ENCODE peak calls at places on chromosomes 2 and 18, in four cellular contexts. Z is mucosa of descending colon, U is GM23248, M is right lobe of liver. R is an unnamed sample. For H3K4me1 and H3K36me3, the result is how much of the 10 kb centered on the place peaks cover.

GRCh38 chr2:175308005-175308404 is 126.5 kb upstream of the ATP5MC3 start:
- DNase-seq in Z (no peak), U (no peak), M (no peak), R (no peak)

GRCh38 chr2:43174368-43175186 is 51.8 kb downstream of the ZFP36L2 start:
- DNase-seq in Z (peak), U (no peak), M (no peak), R (no peak)

GRCh38 chr2:108392029-108392428 is 14.3 kb downstream of the SULT1C4 start:
- DNase-seq in Z (no peak), U (no peak), M (no peak), R (no peak)

GRCh38 chr18:35024965-35025364 is 16.2 kb upstream of the MAPRE2 start:
- DNase-seq in Z (peak), U (peak), M (peak), R (peak)

GRCh38 chr2:217994776-217995274 is 8.0 kb downstream of the TNS1 start:
- DNase-seq in Z (no peak), U (peak), M (no peak), R (peak)

GRCh38 chr2:128986026-128986720 is 667.5 kb upstream of the HS6ST1 start:
- DNase-seq in Z (no peak), U (no peak), M (no peak), R (no peak)

GRCh38 chr2:118431188-118431562 is 342.9 kb downstream of the INSIG2 start:
- DNase-seq in Z (no peak), U (peak), M (no peak), R (no peak)

GRCh38 chr2:3476386-3477033 is 42.8 kb downstream of the ADI1 start:
- DNase-seq in Z (no peak), U (no peak), M (no peak), R (no peak)

GRCh38 chr2:95297088-95297487 is at the start of gene KCNIP3:
- DNase-seq in Z (peak), U (no peak), M (no peak), R (no peak)

GRCh38 chr18:45793295-45793965 is 32.0 kb upstream of the SIGLEC15 start:
- DNase-seq in Z (no peak), U (peak), M (no peak), R (no peak)

GRCh38 chr2:169323841-169324240 is 38.5 kb downstream of the LRP2 start:
- DNase-seq in Z (no peak), U (no peak), M (no peak), R (no peak)

GRCh38 chr18:65547046-65547445 is 203.8 kb upstream of the CDH7 start:
- DNase-seq in Z (no peak), U (no peak), M (no peak), R (no peak)

GRCh38 chr2:200199576-200200263 is 106.8 kb upstream of the SPATS2L start:
- DNase-seq in Z (no peak), U (no peak), M (no peak), R (no peak)

GRCh38 chr2:98412751-98413445 is 31.8 kb upstream of the INPP4A start:
- DNase-seq in Z (peak), U (peak), M (no peak), R (no peak)

GRCh38 chr2:85734942-85735608 is 18.7 kb upstream of the ATOH8 start:
- DNase-seq in Z (no peak), U (peak), M (no peak), R (no peak)

GRCh38 chr18:32095156-32095555 is 3.5 kb downstream of the RNF138 start:
- DNase-seq in Z (no peak), U (no peak), M (no peak), R (no peak)

GRCh38 chr18:37440206-37440605 is 125.4 kb downstream of the CELF4 start:
- DNase-seq in Z (no peak), U (no peak), M (no peak), R (peak)

GRCh38 chr2:229861431-229861830 is 60.4 kb downstream of the TRIP12 start:
- DNase-seq in Z (no peak), U (peak), M (no peak), R (no peak)

GRCh38 chr2:33380661-33381183 is 95.7 kb upstream of the RASGRP3 start:
- DNase-seq in Z (no peak), U (no peak), M (no peak), R (no peak)

GRCh38 chr2:86634352-86634751 is 10.7 kb upstream of the RNF103 start:
- DNase-seq in Z (no peak), U (no peak), M (no peak), R (no peak)

GRCh38 chr2:84449711-84450110 is 9.4 kb downstream of the SUCLG1 start:
- DNase-seq in Z (no peak), U (no peak), M (no peak), R (no peak)

GRCh38 chr18:46587568-46587967 is 69.5 kb downstream of the LOXHD1 start:
- DNase-seq in Z (no peak), U (no peak), M (no peak), R (no peak)

GRCh38 chr2:18762667-18763066 is 173.3 kb upstream of the NT5C1B start:
- DNase-seq in Z (no peak), U (no peak), M (no peak), R (no peak)

GRCh38 chr2:146666336-146666735 is 1178.5 kb upstream of the ACVR2A start:
- DNase-seq in Z (no peak), U (peak), M (no peak), R (no peak)

GRCh38 chr2:180652794-180653193 is 327.6 kb upstream of the UBE2E3 start:
- DNase-seq in Z (no peak), U (no peak), M (no peak), R (no peak)

GRCh38 chr18:32389868-32390267 is 80.8 kb downstream of the GAREM1 start:
- DNase-seq in Z (no peak), U (no peak), M (peak), R (peak)

GRCh38 chr2:196234672-196235071 is 63.3 kb upstream of the STK17B start:
- DNase-seq in Z (no peak), U (peak), M (no peak), R (no peak)

GRCh38 chr2:160388464-160389263 is 104.9 kb downstream of the RBMS1 start:
- DNase-seq in Z (peak), U (peak), M (peak), R (no peak)

GRCh38 chr2:100761365-100761764 is 58.6 kb upstream of the NPAS2 start:
- DNase-seq in Z (no peak), U (no peak), M (no peak), R (no peak)

GRCh38 chr2:44168684-44169154 is at the start of gene PPM1B:
- DNase-seq in Z (no peak), U (no peak), M (no peak), R (peak)

GRCh38 chr2:30949435-30949834 is 142.2 kb upstream of the CAPN13 start:
- DNase-seq in Z (no peak), U (peak), M (no peak), R (no peak)

GRCh38 chr18:34223164-34223892 is 1.4 kb downstream of the NOL4 start:
- DNase-seq in Z (peak), U (peak), M (no peak), R (no peak)

GRCh38 chr2:222180619-222181018 is 118.2 kb downstream of the PAX3 start:
- DNase-seq in Z (no peak), U (no peak), M (no peak), R (no peak)

GRCh38 chr2:237473474-237474453 is 13.3 kb upstream of the MLPH start:
- DNase-seq in Z (peak), U (peak), M (no peak), R (no peak)

GRCh38 chr18:54647176-54647575 is 56.1 kb downstream of the DYNAP start:
- DNase-seq in Z (peak), U (peak), M (no peak), R (no peak)

GRCh38 chr2:150480241-150480640 is 7.2 kb downstream of the RND3 start:
- DNase-seq in Z (no peak), U (peak), M (no peak), R (no peak)
- H3K4me1 ChIP-seq in Z (half or more), U (half or more), M (under half), R (half or more)

GRCh38 chr2:152520759-152521158 is 185.8 kb downstream of the FMNL2 start:
- DNase-seq in Z (no peak), U (no peak), M (no peak), R (no peak)

GRCh38 chr2:152519581-152519952 is 184.6 kb downstream of the FMNL2 start:
- DNase-seq in Z (no peak), U (no peak), M (no peak), R (no peak)

GRCh38 chr2:152523091-152523490 is 188.1 kb downstream of the FMNL2 start:
- DNase-seq in Z (no peak), U (peak), M (no peak), R (no peak)

GRCh38 chr2:152525277-152525838 is 190.4 kb downstream of the FMNL2 start:
- DNase-seq in Z (peak), U (peak), M (peak), R (no peak)
- H3K36me3 ChIP-seq in Z (under half), U (under half), M (under half), R (under half)

DNA sequence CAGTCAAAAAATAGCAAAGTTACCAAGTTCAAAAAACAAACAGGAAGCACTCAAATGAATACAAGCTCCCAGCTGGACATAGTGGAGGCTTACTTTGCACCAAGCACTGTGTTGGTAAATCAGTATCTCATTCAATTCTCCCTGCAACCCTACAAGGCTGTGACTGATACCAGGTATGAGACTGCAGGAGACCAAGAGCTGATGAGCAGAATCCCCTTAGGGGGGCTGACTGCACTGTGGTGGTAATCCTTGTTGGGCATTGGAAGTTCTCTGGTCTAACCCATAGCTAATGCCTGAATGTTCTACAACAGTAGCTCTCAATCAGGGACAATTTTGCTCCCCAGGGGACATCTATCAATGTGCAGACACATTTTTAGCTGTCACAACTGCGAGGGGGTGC is 26.0 kb downstream of the CDH2 start:
- DNase-seq in Z (no peak), U (no peak), M (no peak), R (no peak)
- H3K4me1 ChIP-seq in Z (under half), U (under half), M (under half), R (half or more)

GRCh38 chr2:73776869-73777519 is 2.9 kb downstream of the DUSP11 start:
- DNase-seq in Z (no peak), U (peak), M (no peak), R (no peak)

GRCh38 chr2:73766994-73767393 is 12.9 kb downstream of the DUSP11 start:
- DNase-seq in Z (no peak), U (no peak), M (no peak), R (no peak)

GRCh38 chr2:73776381-73776780 is 3.5 kb downstream of the DUSP11 start:
- DNase-seq in Z (no peak), U (no peak), M (no peak), R (no peak)

GRCh38 chr2:73770725-73771124 is 9.2 kb downstream of the DUSP11 start:
- DNase-seq in Z (no peak), U (no peak), M (no peak), R (no peak)

DNA sequence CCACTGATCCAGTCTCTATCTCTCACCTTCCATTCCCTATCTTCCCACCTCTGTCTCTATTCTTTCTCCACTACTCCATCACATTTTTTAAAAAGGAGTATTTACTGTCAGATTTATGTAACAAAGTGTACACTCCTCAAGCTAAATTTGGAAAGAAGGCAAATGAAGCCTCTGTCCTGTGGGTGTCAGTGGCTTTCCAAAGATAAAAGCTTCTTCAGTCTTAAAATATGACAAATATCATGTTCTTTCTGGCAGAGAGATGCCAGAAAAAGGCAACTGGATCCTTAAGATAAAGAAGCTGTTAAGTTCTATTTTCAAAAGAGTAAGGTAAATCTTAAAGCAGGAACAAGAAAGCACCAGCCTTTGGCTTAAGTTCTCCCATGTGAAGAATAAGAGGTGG is 7.1 kb downstream of the DUSP11 start:
- DNase-seq in Z (no peak), U (no peak), M (no peak), R (no peak)
- H3K36me3 ChIP-seq in Z (under half), U (half or more), M (under half), R (half or more)

GRCh38 chr2:144481109-144481508 is 38.8 kb downstream of the ZEB2 start:
- DNase-seq in Z (no peak), U (no peak), M (no peak), R (no peak)
- H3K4me1 ChIP-seq in Z (under half), U (half or more), M (under half), R (half or more)

GRCh38 chr2:37211939-37212338 is 15.6 kb downstream of the CEBPZOS start:
- DNase-seq in Z (no peak), U (peak), M (no peak), R (no peak)
- H3K36me3 ChIP-seq in Z (under half), U (half or more), M (under half), R (half or more)

GRCh38 chr2:231472816-231473215 is 8.5 kb upstream of the NCL start:
- DNase-seq in Z (no peak), U (no peak), M (no peak), R (no peak)

GRCh38 chr2:231479455-231479854 is 15.2 kb upstream of the NCL start:
- DNase-seq in Z (no peak), U (no peak), M (no peak), R (no peak)

GRCh38 chr2:231480781-231481180 is 16.5 kb upstream of the NCL start:
- DNase-seq in Z (no peak), U (no peak), M (no peak), R (no peak)

GRCh38 chr2:231476920-231477319 is 12.6 kb upstream of the NCL start:
- DNase-seq in Z (no peak), U (no peak), M (no peak), R (no peak)

DNA sequence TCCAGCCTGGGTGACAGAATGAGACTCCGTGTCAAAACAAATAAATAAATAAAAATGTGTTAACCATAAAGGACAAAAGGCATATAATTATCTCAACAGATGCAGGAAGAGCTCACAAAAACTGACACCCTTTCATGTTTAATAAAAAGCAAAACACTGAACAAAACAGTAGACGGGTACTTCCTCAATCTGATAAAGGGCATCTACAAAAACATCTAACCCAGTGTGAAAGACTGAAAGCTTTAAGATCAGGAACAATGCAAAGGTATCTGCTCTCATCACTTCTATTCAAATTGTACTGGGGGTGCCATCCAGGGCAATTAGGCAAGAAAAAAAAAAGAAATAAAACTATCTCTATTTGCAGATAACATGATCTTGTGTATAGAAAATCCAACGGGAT is 11.7 kb upstream of the NCL start:
- DNase-seq in Z (no peak), U (no peak), M (no peak), R (no peak)
- H3K4me1 ChIP-seq in Z (under half), U (under half), M (under half), R (under half)